ENCODE peak calls at places on chromosomes 7 and 10, in five cellular contexts. One of them, this sample, is unnamed.

GRCh38 chr7:98178321-98178720 is 32.9 kb upstream of the BHLHA15 start:
- DNase-seq in PC-3: peak
- DNase-seq in T-helper 1 cell: no peak
- DNase-seq in stimulated activated CD4-positive, alpha-beta T cell treated with anti-CD3 and anti-CD28 coated beads, Interleukin-2, amount 100 ng/mL, for 48 hours: no peak
- DNase-seq in GOT3: no peak
- DNase-seq in this sample: peak

GRCh38 chr10:9845075-9845474 is 1172.6 kb upstream of the CELF2 start:
- DNase-seq in PC-3: no peak
- DNase-seq in T-helper 1 cell: no peak
- DNase-seq in stimulated activated CD4-positive, alpha-beta T cell treated with anti-CD3 and anti-CD28 coated beads, Interleukin-2, amount 100 ng/mL, for 48 hours: no peak
- DNase-seq in GOT3: no peak
- DNase-seq in this sample: no peak

GRCh38 chr10:55631071-55631654 is 729.9 kb downstream of the ZWINT start:
- DNase-seq in PC-3: peak
- DNase-seq in T-helper 1 cell: no peak
- DNase-seq in stimulated activated CD4-positive, alpha-beta T cell treated with anti-CD3 and anti-CD28 coated beads, Interleukin-2, amount 100 ng/mL, for 48 hours: peak
- DNase-seq in GOT3: no peak
- DNase-seq in this sample: peak

GRCh38 chr7:33979807-33980355 is 74.5 kb downstream of the BMPER start:
- DNase-seq in PC-3: peak
- DNase-seq in T-helper 1 cell: no peak
- DNase-seq in stimulated activated CD4-positive, alpha-beta T cell treated with anti-CD3 and anti-CD28 coated beads, Interleukin-2, amount 100 ng/mL, for 48 hours: no peak
- DNase-seq in GOT3: no peak
- DNase-seq in this sample: peak

GRCh38 chr10:77620731-77621130 is 16.9 kb downstream of the KCNMA1 start:
- DNase-seq in PC-3: peak
- DNase-seq in T-helper 1 cell: no peak
- DNase-seq in stimulated activated CD4-positive, alpha-beta T cell treated with anti-CD3 and anti-CD28 coated beads, Interleukin-2, amount 100 ng/mL, for 48 hours: no peak
- DNase-seq in GOT3: no peak
- DNase-seq in this sample: no peak

GRCh38 chr10:1420663-1421362 is 316.5 kb downstream of the ADARB2 start:
- DNase-seq in PC-3: peak
- DNase-seq in T-helper 1 cell: peak
- DNase-seq in stimulated activated CD4-positive, alpha-beta T cell treated with anti-CD3 and anti-CD28 coated beads, Interleukin-2, amount 100 ng/mL, for 48 hours: peak
- DNase-seq in GOT3: no peak
- DNase-seq in this sample: peak

GRCh38 chr10:133141144-133141962 is 18.7 kb upstream of the KNDC1 start:
- DNase-seq in PC-3: no peak
- DNase-seq in T-helper 1 cell: no peak
- DNase-seq in stimulated activated CD4-positive, alpha-beta T cell treated with anti-CD3 and anti-CD28 coated beads, Interleukin-2, amount 100 ng/mL, for 48 hours: no peak
- DNase-seq in GOT3: no peak
- DNase-seq in this sample: no peak

GRCh38 chr10:13351340-13351915 is 3.3 kb upstream of the SEPHS1 start:
- DNase-seq in PC-3: no peak
- DNase-seq in T-helper 1 cell: no peak
- DNase-seq in stimulated activated CD4-positive, alpha-beta T cell treated with anti-CD3 and anti-CD28 coated beads, Interleukin-2, amount 100 ng/mL, for 48 hours: no peak
- DNase-seq in GOT3: no peak
- DNase-seq in this sample: no peak

GRCh38 chr7:51328351-51328801 is 11.8 kb upstream of the COBL start:
- DNase-seq in PC-3: no peak
- DNase-seq in T-helper 1 cell: no peak
- DNase-seq in stimulated activated CD4-positive, alpha-beta T cell treated with anti-CD3 and anti-CD28 coated beads, Interleukin-2, amount 100 ng/mL, for 48 hours: no peak
- DNase-seq in GOT3: no peak
- DNase-seq in this sample: peak

GRCh38 chr7:47401571-47402570 is 180.0 kb downstream of the TNS3 start:
- DNase-seq in PC-3: no peak
- DNase-seq in T-helper 1 cell: no peak
- DNase-seq in stimulated activated CD4-positive, alpha-beta T cell treated with anti-CD3 and anti-CD28 coated beads, Interleukin-2, amount 100 ng/mL, for 48 hours: no peak
- DNase-seq in GOT3: no peak
- DNase-seq in this sample: no peak

GRCh38 chr10:121645696-121646095 is 47.5 kb upstream of the FGFR2 start:
- DNase-seq in PC-3: no peak
- DNase-seq in T-helper 1 cell: no peak
- DNase-seq in stimulated activated CD4-positive, alpha-beta T cell treated with anti-CD3 and anti-CD28 coated beads, Interleukin-2, amount 100 ng/mL, for 48 hours: no peak
- DNase-seq in GOT3: no peak
- DNase-seq in this sample: no peak

GRCh38 chr7:94701555-94701973 is 45.6 kb upstream of the SGCE start:
- DNase-seq in PC-3: peak
- DNase-seq in T-helper 1 cell: no peak
- DNase-seq in stimulated activated CD4-positive, alpha-beta T cell treated with anti-CD3 and anti-CD28 coated beads, Interleukin-2, amount 100 ng/mL, for 48 hours: no peak
- DNase-seq in GOT3: no peak
- DNase-seq in this sample: peak

GRCh38 chr10:76133597-76134255 is 702.3 kb downstream of the LRMDA start:
- DNase-seq in PC-3: no peak
- DNase-seq in T-helper 1 cell: no peak
- DNase-seq in stimulated activated CD4-positive, alpha-beta T cell treated with anti-CD3 and anti-CD28 coated beads, Interleukin-2, amount 100 ng/mL, for 48 hours: no peak
- DNase-seq in GOT3: no peak
- DNase-seq in this sample: no peak

GRCh38 chr10:100743626-100744135 is 1.7 kb upstream of the PAX2 start:
- DNase-seq in PC-3: peak
- DNase-seq in T-helper 1 cell: peak
- DNase-seq in stimulated activated CD4-positive, alpha-beta T cell treated with anti-CD3 and anti-CD28 coated beads, Interleukin-2, amount 100 ng/mL, for 48 hours: peak
- DNase-seq in GOT3: no peak
- DNase-seq in this sample: peak

GRCh38 chr7:8155836-8156235 is 106.1 kb downstream of the ICA1 start:
- DNase-seq in PC-3: no peak
- DNase-seq in T-helper 1 cell: no peak
- DNase-seq in stimulated activated CD4-positive, alpha-beta T cell treated with anti-CD3 and anti-CD28 coated beads, Interleukin-2, amount 100 ng/mL, for 48 hours: no peak
- DNase-seq in GOT3: no peak
- DNase-seq in this sample: no peak

GRCh38 chr10:35783305-35783838 is 141.3 kb upstream of the FZD8 start:
- DNase-seq in PC-3: peak
- DNase-seq in T-helper 1 cell: no peak
- DNase-seq in stimulated activated CD4-positive, alpha-beta T cell treated with anti-CD3 and anti-CD28 coated beads, Interleukin-2, amount 100 ng/mL, for 48 hours: no peak
- DNase-seq in GOT3: no peak
- DNase-seq in this sample: peak

This sample was measured in epithelial cell of esophagus.